ENCODE peak calls at places on chromosomes 7 and 10, in five cellular contexts. One of them, this sample, is unnamed.

GRCh38 chr7:55132550-55132889 is 113.7 kb downstream of the EGFR start:
- DNase-seq in lower leg skin: no peak
- DNase-seq in fibroblast of pulmonary artery: no peak
- DNase-seq in lower lobe of right lung: no peak
- DNase-seq in Jurkat, Clone E6-1: no peak
- DNase-seq in this sample: no peak

GRCh38 chr10:114526112-114526496 is 121.8 kb upstream of the AFAP1L2 start:
- DNase-seq in lower leg skin: no peak
- DNase-seq in lower lobe of right lung: no peak
- DNase-seq in Jurkat, Clone E6-1: peak
- DNase-seq in fibroblast of pulmonary artery: peak
- DNase-seq in this sample: peak

GRCh38 chr7:1949681-1950055 is 279.6 kb downstream of the ELFN1 start:
- DNase-seq in Jurkat, Clone E6-1: no peak
- DNase-seq in lower lobe of right lung: peak
- DNase-seq in lower leg skin: no peak
- DNase-seq in fibroblast of pulmonary artery: no peak
- DNase-seq in this sample: no peak

GRCh38 chr10:75904499-75905283 is 473.3 kb downstream of the LRMDA start:
- DNase-seq in fibroblast of pulmonary artery: no peak
- DNase-seq in Jurkat, Clone E6-1: no peak
- DNase-seq in lower lobe of right lung: no peak
- DNase-seq in lower leg skin: no peak
- DNase-seq in this sample: no peak

GRCh38 chr7:140176271-140176701 is 497 bp downstream of the KDM7A start:
- DNase-seq in Jurkat, Clone E6-1: no peak
- DNase-seq in fibroblast of pulmonary artery: no peak
- DNase-seq in lower leg skin: no peak
- DNase-seq in lower lobe of right lung: peak
- DNase-seq in this sample: no peak

GRCh38 chr10:79353000-79353406 is 5.7 kb downstream of the PPIF start:
- DNase-seq in lower leg skin: no peak
- DNase-seq in Jurkat, Clone E6-1: no peak
- DNase-seq in fibroblast of pulmonary artery: no peak
- DNase-seq in lower lobe of right lung: peak
- DNase-seq in this sample: no peak

GRCh38 chr10:14017380-14017943 is 313.3 kb downstream of the FRMD4A start:
- DNase-seq in Jurkat, Clone E6-1: no peak
- DNase-seq in lower lobe of right lung: no peak
- DNase-seq in fibroblast of pulmonary artery: no peak
- DNase-seq in lower leg skin: no peak
- DNase-seq in this sample: no peak

GRCh38 chr7:133703547-133703946 is 423.6 kb upstream of the LRGUK start:
- DNase-seq in Jurkat, Clone E6-1: no peak
- DNase-seq in lower leg skin: no peak
- DNase-seq in lower lobe of right lung: no peak
- DNase-seq in fibroblast of pulmonary artery: peak
- DNase-seq in this sample: no peak

GRCh38 chr10:14688606-14689005 is 86.1 kb downstream of the FAM107B start:
- DNase-seq in lower leg skin: no peak
- DNase-seq in lower lobe of right lung: no peak
- DNase-seq in fibroblast of pulmonary artery: peak
- DNase-seq in Jurkat, Clone E6-1: peak
- DNase-seq in this sample: no peak

GRCh38 chr10:70683601-70684329 is 11.5 kb downstream of the ADAMTS14 start:
- DNase-seq in Jurkat, Clone E6-1: no peak
- DNase-seq in lower lobe of right lung: no peak
- DNase-seq in fibroblast of pulmonary artery: no peak
- DNase-seq in lower leg skin: no peak
- DNase-seq in this sample: no peak

GRCh38 chr10:86377797-86378146 is 11.2 kb upstream of the GRID1 start:
- DNase-seq in fibroblast of pulmonary artery: no peak
- DNase-seq in lower leg skin: no peak
- DNase-seq in Jurkat, Clone E6-1: no peak
- DNase-seq in lower lobe of right lung: no peak
- DNase-seq in this sample: no peak

GRCh38 chr7:85384376-85384775 is 197.5 kb upstream of the SEMA3D start:
- DNase-seq in fibroblast of pulmonary artery: no peak
- DNase-seq in lower leg skin: no peak
- DNase-seq in Jurkat, Clone E6-1: no peak
- DNase-seq in lower lobe of right lung: no peak
- DNase-seq in this sample: no peak

GRCh38 chr7:23353172-23353571 is 54.0 kb downstream of the MALSU1 start:
- DNase-seq in lower lobe of right lung: no peak
- DNase-seq in lower leg skin: no peak
- DNase-seq in Jurkat, Clone E6-1: no peak
- DNase-seq in fibroblast of pulmonary artery: no peak
- DNase-seq in this sample: no peak

DNA sequence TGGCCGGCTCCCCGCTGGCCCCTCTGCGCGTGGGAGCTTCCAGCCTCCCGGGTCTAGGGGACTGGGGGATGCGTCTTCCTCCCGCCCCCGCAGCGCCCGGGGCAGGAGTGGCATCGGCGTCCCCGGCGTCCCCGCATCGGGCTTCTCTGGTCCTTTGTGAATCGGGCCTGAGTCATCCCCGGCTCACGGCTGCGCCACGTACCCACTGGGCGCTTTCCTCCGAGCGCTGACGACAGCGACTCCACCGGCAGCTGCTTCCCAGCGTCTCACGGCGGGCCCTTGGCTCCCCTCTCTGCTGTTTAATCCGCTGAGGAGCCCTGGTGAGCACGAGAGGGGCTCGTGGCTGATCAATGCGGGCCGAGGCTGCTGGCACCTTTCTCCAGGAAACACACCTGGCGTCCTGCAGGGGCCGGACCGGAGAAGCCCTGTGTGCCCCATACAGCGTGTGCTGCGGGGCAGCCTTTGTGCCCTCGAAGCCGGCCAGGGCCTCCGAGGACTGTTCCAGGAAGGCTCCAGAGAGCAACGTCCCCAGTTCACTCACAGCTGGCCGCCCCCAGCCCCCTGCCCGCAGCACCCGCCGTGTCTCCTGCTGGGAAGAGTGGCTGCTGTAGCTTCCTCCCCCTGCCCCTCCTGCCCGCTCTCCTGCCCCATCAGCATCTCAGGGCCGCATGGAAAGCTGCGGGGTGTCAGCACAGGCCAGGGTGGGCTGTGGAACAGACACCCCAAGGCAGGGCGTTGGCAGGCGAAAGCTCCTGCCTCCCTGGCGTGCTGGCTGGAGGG is 95.5 kb upstream of the DIP2C start:
- DNase-seq in lower lobe of right lung: peak
- DNase-seq in lower leg skin: peak
- DNase-seq in fibroblast of pulmonary artery: peak
- DNase-seq in Jurkat, Clone E6-1: no peak
- DNase-seq in this sample: no peak
- H3K4me3 ChIP-seq in lower lobe of right lung: peak
- H3K4me3 ChIP-seq in lower leg skin: no peak
- H3K4me3 ChIP-seq in fibroblast of pulmonary artery: peak
- H3K4me3 ChIP-seq in Jurkat, Clone E6-1: no peak
- H3K4me3 ChIP-seq in this sample: no peak

GRCh38 chr10:11745045-11745444 is 2.9 kb downstream of the ECHDC3 start:
- DNase-seq in Jurkat, Clone E6-1: no peak
- DNase-seq in lower lobe of right lung: no peak
- DNase-seq in lower leg skin: no peak
- DNase-seq in fibroblast of pulmonary artery: no peak
- DNase-seq in this sample: no peak

GRCh38 chr10:11742009-11742778 is at the start of gene ECHDC3:
- DNase-seq in Jurkat, Clone E6-1: no peak
- DNase-seq in fibroblast of pulmonary artery: peak
- DNase-seq in lower lobe of right lung: peak
- DNase-seq in lower leg skin: no peak
- DNase-seq in this sample: peak

GRCh38 chr10:11741608-11742007 is 574 bp upstream of the ECHDC3 start:
- DNase-seq in lower leg skin: no peak
- DNase-seq in lower lobe of right lung: no peak
- DNase-seq in fibroblast of pulmonary artery: no peak
- DNase-seq in Jurkat, Clone E6-1: no peak
- DNase-seq in this sample: no peak

GRCh38 chr10:11742779-11743298 is 657 bp downstream of the ECHDC3 start:
- DNase-seq in lower lobe of right lung: peak
- DNase-seq in Jurkat, Clone E6-1: no peak
- DNase-seq in fibroblast of pulmonary artery: no peak
- DNase-seq in lower leg skin: no peak
- DNase-seq in this sample: no peak

GRCh38 chr10:11743461-11744338 is 1.5 kb downstream of the ECHDC3 start:
- DNase-seq in fibroblast of pulmonary artery: no peak
- DNase-seq in lower lobe of right lung: no peak
- DNase-seq in lower leg skin: no peak
- DNase-seq in Jurkat, Clone E6-1: no peak
- DNase-seq in this sample: no peak
- H3K4me3 ChIP-seq in fibroblast of pulmonary artery: no peak
- H3K4me3 ChIP-seq in lower lobe of right lung: peak
- H3K4me3 ChIP-seq in lower leg skin: no peak
- H3K4me3 ChIP-seq in Jurkat, Clone E6-1: no peak
- H3K4me3 ChIP-seq in this sample: no peak

DNA sequence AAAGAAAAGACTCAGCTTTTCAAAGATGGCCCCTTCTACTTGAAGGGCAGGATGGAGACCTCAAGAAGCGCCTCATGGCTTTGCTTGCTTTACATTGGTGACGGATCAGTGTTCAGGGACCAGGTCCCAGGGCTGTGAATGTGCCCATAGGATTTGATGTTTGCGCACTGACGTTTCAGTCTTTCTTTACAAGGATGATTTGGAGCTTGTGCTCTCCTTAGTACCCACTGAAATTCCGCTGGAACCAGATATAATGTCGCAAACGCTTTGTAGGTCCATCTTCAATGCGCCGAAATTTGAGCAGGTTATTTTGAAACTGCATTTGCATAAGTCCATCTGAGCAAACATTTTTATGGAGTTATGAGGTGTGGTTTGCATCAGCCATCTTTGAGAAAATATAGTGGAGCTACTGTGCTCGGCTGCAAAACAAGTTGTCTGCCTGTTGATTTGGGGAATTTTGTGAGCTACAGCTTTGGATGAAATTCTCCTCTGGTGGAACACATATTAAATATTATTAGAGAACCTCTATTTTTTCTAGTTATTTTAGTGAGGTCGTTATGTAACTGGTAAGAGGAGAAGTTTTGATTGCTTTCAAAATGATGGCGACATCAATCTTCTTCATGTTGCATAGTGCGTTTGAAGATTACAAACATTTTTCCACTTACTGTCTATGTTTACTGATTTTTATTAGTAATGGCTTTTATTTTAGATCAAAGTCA is 2.4 kb downstream of the RBM20 start:
- DNase-seq in lower leg skin: no peak
- DNase-seq in fibroblast of pulmonary artery: no peak
- DNase-seq in lower lobe of right lung: no peak
- DNase-seq in Jurkat, Clone E6-1: no peak
- DNase-seq in this sample: no peak
- H3K4me3 ChIP-seq in lower leg skin: no peak
- H3K4me3 ChIP-seq in fibroblast of pulmonary artery: no peak
- H3K4me3 ChIP-seq in lower lobe of right lung: no peak
- H3K4me3 ChIP-seq in Jurkat, Clone E6-1: no peak
- H3K4me3 ChIP-seq in this sample: no peak

GRCh38 chr7:13265271-13265670 is 577.8 kb downstream of the ARL4A start:
- DNase-seq in fibroblast of pulmonary artery: no peak
- DNase-seq in lower lobe of right lung: no peak
- DNase-seq in Jurkat, Clone E6-1: no peak
- DNase-seq in lower leg skin: no peak
- DNase-seq in this sample: no peak
- H3K4me3 ChIP-seq in fibroblast of pulmonary artery: no peak
- H3K4me3 ChIP-seq in lower lobe of right lung: no peak
- H3K4me3 ChIP-seq in Jurkat, Clone E6-1: no peak
- H3K4me3 ChIP-seq in lower leg skin: no peak
- H3K4me3 ChIP-seq in this sample: no peak

GRCh38 chr7:99928188-99928587 is 1.2 kb downstream of the GJC3 start:
- DNase-seq in fibroblast of pulmonary artery: no peak
- DNase-seq in lower leg skin: no peak
- DNase-seq in lower lobe of right lung: no peak
- DNase-seq in Jurkat, Clone E6-1: no peak
- DNase-seq in this sample: no peak

GRCh38 chr7:99928994-99929729 is at the start of gene GJC3:
- DNase-seq in lower leg skin: peak
- DNase-seq in fibroblast of pulmonary artery: peak
- DNase-seq in lower lobe of right lung: peak
- DNase-seq in Jurkat, Clone E6-1: peak
- DNase-seq in this sample: peak

GRCh38 chr7:99927536-99927935 is 1.9 kb downstream of the GJC3 start:
- DNase-seq in Jurkat, Clone E6-1: no peak
- DNase-seq in lower leg skin: no peak
- DNase-seq in fibroblast of pulmonary artery: no peak
- DNase-seq in lower lobe of right lung: no peak
- DNase-seq in this sample: no peak

GRCh38 chr7:99930376-99930775 is 956 bp upstream of the GJC3 start:
- DNase-seq in lower leg skin: no peak
- DNase-seq in lower lobe of right lung: no peak
- DNase-seq in fibroblast of pulmonary artery: no peak
- DNase-seq in Jurkat, Clone E6-1: no peak
- DNase-seq in this sample: no peak

DNA sequence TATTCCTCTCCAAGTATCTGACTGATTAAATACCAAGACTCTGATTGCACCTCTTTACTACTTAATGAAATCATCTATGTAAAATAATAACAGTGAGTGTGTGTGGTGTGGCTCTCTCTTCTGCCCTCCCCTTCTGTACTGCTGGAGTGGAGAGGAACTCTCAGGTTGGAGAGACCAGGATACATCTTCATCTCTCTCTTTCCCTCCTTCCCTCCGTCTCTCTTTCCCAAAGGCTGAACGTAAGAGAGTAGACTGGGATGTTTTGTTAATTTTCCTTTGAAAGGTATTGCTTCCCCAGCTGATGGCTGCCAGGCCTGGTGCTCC is 272 bp upstream of the GJC3 start:
- DNase-seq in fibroblast of pulmonary artery: no peak
- DNase-seq in Jurkat, Clone E6-1: no peak
- DNase-seq in lower leg skin: no peak
- DNase-seq in lower lobe of right lung: no peak
- DNase-seq in this sample: no peak
- H3K4me3 ChIP-seq in fibroblast of pulmonary artery: no peak
- H3K4me3 ChIP-seq in Jurkat, Clone E6-1: no peak
- H3K4me3 ChIP-seq in lower leg skin: no peak
- H3K4me3 ChIP-seq in lower lobe of right lung: peak
- H3K4me3 ChIP-seq in this sample: peak

GRCh38 chr10:93916257-93917063 is 22.7 kb downstream of the SLC35G1 start:
- DNase-seq in lower leg skin: no peak
- DNase-seq in fibroblast of pulmonary artery: peak
- DNase-seq in Jurkat, Clone E6-1: no peak
- DNase-seq in lower lobe of right lung: no peak
- DNase-seq in this sample: no peak
- H3K4me3 ChIP-seq in lower leg skin: no peak
- H3K4me3 ChIP-seq in fibroblast of pulmonary artery: no peak
- H3K4me3 ChIP-seq in Jurkat, Clone E6-1: no peak
- H3K4me3 ChIP-seq in lower lobe of right lung: peak
- H3K4me3 ChIP-seq in this sample: no peak

GRCh38 chr7:73920406-73921134 is 59.6 kb downstream of the TMEM270 start:
- DNase-seq in Jurkat, Clone E6-1: no peak
- DNase-seq in lower leg skin: no peak
- DNase-seq in fibroblast of pulmonary artery: no peak
- DNase-seq in lower lobe of right lung: peak
- DNase-seq in this sample: no peak

GRCh38 chr7:73921623-73922528 is 60.9 kb downstream of the TMEM270 start:
- DNase-seq in Jurkat, Clone E6-1: no peak
- DNase-seq in lower leg skin: no peak
- DNase-seq in lower lobe of right lung: peak
- DNase-seq in fibroblast of pulmonary artery: no peak
- DNase-seq in this sample: no peak

GRCh38 chr7:73918926-73919693 is 58.2 kb downstream of the TMEM270 start:
- DNase-seq in Jurkat, Clone E6-1: no peak
- DNase-seq in lower leg skin: no peak
- DNase-seq in fibroblast of pulmonary artery: no peak
- DNase-seq in lower lobe of right lung: peak
- DNase-seq in this sample: no peak

GRCh38 chr7:73919694-73920375 is 58.9 kb downstream of the TMEM270 start:
- DNase-seq in fibroblast of pulmonary artery: no peak
- DNase-seq in lower lobe of right lung: peak
- DNase-seq in Jurkat, Clone E6-1: no peak
- DNase-seq in lower leg skin: no peak
- DNase-seq in this sample: no peak
- H3K4me3 ChIP-seq in fibroblast of pulmonary artery: no peak
- H3K4me3 ChIP-seq in lower lobe of right lung: no peak
- H3K4me3 ChIP-seq in Jurkat, Clone E6-1: no peak
- H3K4me3 ChIP-seq in lower leg skin: no peak
- H3K4me3 ChIP-seq in this sample: no peak